ENCODE peak calls at places on chromosome X, in six cellular contexts. C is naive thymus-derived CD8-positive, alpha-beta T cell; K is ELF-1; Q is ascending aorta; H is EH; M is AML-193. W is an unnamed sample.

GRCh38 chrX:9534686-9535085 is 69.8 kb downstream of the TBL1X start:
- DNase-seq in C (no peak), K (no peak), Q (no peak), H (peak), M (no peak), W (no peak)

GRCh38 chrX:32116047-32116446 is 1044.2 kb upstream of the FTHL17 start:
- DNase-seq in C (no peak), K (peak), Q (no peak), H (no peak), M (no peak), W (peak)

GRCh38 chrX:101078716-101079115 is at the start of gene TMEM35A:
- DNase-seq in C (no peak), K (peak), Q (no peak), H (peak), M (no peak), W (peak)

GRCh38 chrX:1041051-1041450 is 171.4 kb downstream of the CRLF2 start:
- DNase-seq in C (no peak), K (no peak), Q (peak), H (no peak), M (no peak), W (no peak)

GRCh38 chrX:21806691-21807090 is 32.7 kb upstream of the MBTPS2 start:
- DNase-seq in C (no peak), K (no peak), Q (no peak), H (no peak), M (no peak), W (no peak)

GRCh38 chrX:17679261-17679660 is 58.0 kb upstream of the SCML1 start:
- DNase-seq in C (no peak), K (no peak), Q (no peak), H (no peak), M (no peak), W (no peak)

GRCh38 chrX:19303216-19303880 is 40.4 kb upstream of the PDHA1 start:
- DNase-seq in C (no peak), K (no peak), Q (peak), H (peak), M (no peak), W (no peak)

GRCh38 chrX:3549442-3549875 is 164.0 kb downstream of the PRKX start:
- DNase-seq in C (no peak), K (peak), Q (no peak), H (peak), M (no peak), W (peak)

W was measured in endodermal cell.